ENCODE peak calls at places on chromosome 16, in five cellular contexts. One of them, this sample, is unnamed.
A peak's percentile ranks its signal among the peaks of the same experiment; 100 is the strongest.

GRCh38 chr16:23282508-23282907 is 19.6 kb upstream of the SCNN1B start:
- DNase-seq in GM06990: no peak
- DNase-seq in cardiac septum: no peak
- DNase-seq in activated CD8-positive, alpha-beta memory T cell treated with anti-CD3 and anti-CD28 coated beads for 1 hour: no peak
- DNase-seq in A172: no peak
- DNase-seq in this sample: no peak

GRCh38 chr16:53421248-53421647 is 13.0 kb upstream of the RBL2 start:
- DNase-seq in GM06990: no peak
- DNase-seq in cardiac septum: no peak
- DNase-seq in activated CD8-positive, alpha-beta memory T cell treated with anti-CD3 and anti-CD28 coated beads for 1 hour: no peak
- DNase-seq in A172: no peak
- DNase-seq in this sample: no peak

GRCh38 chr16:25707982-25708583 is 16.3 kb downstream of the HS3ST4 start:
- DNase-seq in GM06990: no peak
- DNase-seq in cardiac septum: no peak
- DNase-seq in activated CD8-positive, alpha-beta memory T cell treated with anti-CD3 and anti-CD28 coated beads for 1 hour: no peak
- DNase-seq in A172: no peak
- DNase-seq in this sample: no peak

GRCh38 chr16:81592353-81592866 is 147.8 kb downstream of the CMIP start:
- DNase-seq in GM06990: no peak
- DNase-seq in cardiac septum: no peak
- DNase-seq in activated CD8-positive, alpha-beta memory T cell treated with anti-CD3 and anti-CD28 coated beads for 1 hour: no peak
- DNase-seq in A172: no peak
- DNase-seq in this sample: no peak

GRCh38 chr16:51022852-51023251 is 128.2 kb downstream of the SALL1 start:
- DNase-seq in GM06990: no peak
- DNase-seq in cardiac septum: no peak
- DNase-seq in activated CD8-positive, alpha-beta memory T cell treated with anti-CD3 and anti-CD28 coated beads for 1 hour: no peak
- DNase-seq in A172: no peak
- DNase-seq in this sample: no peak

GRCh38 chr16:84597518-84598390 is 20.1 kb downstream of the COTL1 start:
- DNase-seq in GM06990: no peak
- DNase-seq in cardiac septum: no peak
- DNase-seq in activated CD8-positive, alpha-beta memory T cell treated with anti-CD3 and anti-CD28 coated beads for 1 hour: no peak
- DNase-seq in A172: no peak
- DNase-seq in this sample: no peak

GRCh38 chr16:87278191-87279093 is 38.8 kb downstream of the C16orf95 start:
- DNase-seq in GM06990: peak; percentile 39
- DNase-seq in cardiac septum: no peak
- DNase-seq in activated CD8-positive, alpha-beta memory T cell treated with anti-CD3 and anti-CD28 coated beads for 1 hour: peak; percentile 11
- DNase-seq in A172: peak; percentile 67
- DNase-seq in this sample: peak; percentile 74

GRCh38 chr16:63877401-63877800 is 1244.5 kb downstream of the CDH11 start:
- DNase-seq in GM06990: no peak
- DNase-seq in cardiac septum: no peak
- DNase-seq in activated CD8-positive, alpha-beta memory T cell treated with anti-CD3 and anti-CD28 coated beads for 1 hour: no peak
- DNase-seq in A172: no peak
- DNase-seq in this sample: no peak

GRCh38 chr16:69311533-69312388 is 611 bp downstream of the VPS4A start:
- DNase-seq in GM06990: no peak
- DNase-seq in cardiac septum: peak; percentile 74
- DNase-seq in activated CD8-positive, alpha-beta memory T cell treated with anti-CD3 and anti-CD28 coated beads for 1 hour: peak; percentile 22
- DNase-seq in A172: peak; percentile 30
- DNase-seq in this sample: peak; percentile 33

GRCh38 chr16:24943471-24943870 is 71.7 kb downstream of the ARHGAP17 start:
- DNase-seq in GM06990: no peak
- DNase-seq in cardiac septum: no peak
- DNase-seq in activated CD8-positive, alpha-beta memory T cell treated with anti-CD3 and anti-CD28 coated beads for 1 hour: no peak
- DNase-seq in A172: no peak
- DNase-seq in this sample: no peak

GRCh38 chr16:23499801-23500200 is 10.5 kb downstream of the GGA2 start:
- DNase-seq in GM06990: no peak
- DNase-seq in cardiac septum: no peak
- DNase-seq in activated CD8-positive, alpha-beta memory T cell treated with anti-CD3 and anti-CD28 coated beads for 1 hour: no peak
- DNase-seq in A172: no peak
- DNase-seq in this sample: no peak

GRCh38 chr16:30354423-30355143 is 525 bp downstream of the CD2BP2 start:
- DNase-seq in GM06990: no peak
- DNase-seq in cardiac septum: no peak
- DNase-seq in activated CD8-positive, alpha-beta memory T cell treated with anti-CD3 and anti-CD28 coated beads for 1 hour: no peak
- DNase-seq in A172: no peak
- DNase-seq in this sample: no peak

GRCh38 chr16:15825750-15826305 is 31.0 kb downstream of the MYH11 start:
- DNase-seq in GM06990: no peak
- DNase-seq in cardiac septum: no peak
- DNase-seq in activated CD8-positive, alpha-beta memory T cell treated with anti-CD3 and anti-CD28 coated beads for 1 hour: no peak
- DNase-seq in A172: no peak
- DNase-seq in this sample: no peak

GRCh38 chr16:59324462-59324861 is 590.3 kb upstream of the GOT2 start:
- DNase-seq in GM06990: no peak
- DNase-seq in cardiac septum: no peak
- DNase-seq in activated CD8-positive, alpha-beta memory T cell treated with anti-CD3 and anti-CD28 coated beads for 1 hour: no peak
- DNase-seq in A172: no peak
- DNase-seq in this sample: no peak

GRCh38 chr16:17396762-17397498 is 73.8 kb downstream of the XYLT1 start:
- DNase-seq in GM06990: no peak
- DNase-seq in cardiac septum: no peak
- DNase-seq in activated CD8-positive, alpha-beta memory T cell treated with anti-CD3 and anti-CD28 coated beads for 1 hour: no peak
- DNase-seq in A172: no peak
- DNase-seq in this sample: no peak

GRCh38 chr16:88870608-88871348 is 4.3 kb upstream of the PABPN1L start:
- DNase-seq in GM06990: no peak
- DNase-seq in cardiac septum: no peak
- DNase-seq in activated CD8-positive, alpha-beta memory T cell treated with anti-CD3 and anti-CD28 coated beads for 1 hour: no peak
- DNase-seq in A172: no peak
- DNase-seq in this sample: no peak

GRCh38 chr16:28503470-28504259 is 3.0 kb downstream of the IL27 start:
- DNase-seq in GM06990: no peak
- DNase-seq in cardiac septum: no peak
- DNase-seq in activated CD8-positive, alpha-beta memory T cell treated with anti-CD3 and anti-CD28 coated beads for 1 hour: no peak
- DNase-seq in A172: peak; percentile 43
- DNase-seq in this sample: peak; percentile 45

GRCh38 chr16:81956213-81956948 is 54.9 kb downstream of the SDR42E1 start:
- DNase-seq in GM06990: no peak
- DNase-seq in cardiac septum: no peak
- DNase-seq in activated CD8-positive, alpha-beta memory T cell treated with anti-CD3 and anti-CD28 coated beads for 1 hour: no peak
- DNase-seq in A172: no peak
- DNase-seq in this sample: no peak

GRCh38 chr16:4847774-4848587 is 700 bp downstream of the UBN1 start:
- DNase-seq in GM06990: no peak
- DNase-seq in cardiac septum: peak; percentile 80
- DNase-seq in activated CD8-positive, alpha-beta memory T cell treated with anti-CD3 and anti-CD28 coated beads for 1 hour: peak; percentile 14
- DNase-seq in A172: peak; percentile 62
- DNase-seq in this sample: peak; percentile 61

GRCh38 chr16:55391760-55392375 is 67.9 kb downstream of the IRX6 start:
- DNase-seq in GM06990: no peak
- DNase-seq in cardiac septum: no peak
- DNase-seq in activated CD8-positive, alpha-beta memory T cell treated with anti-CD3 and anti-CD28 coated beads for 1 hour: no peak
- DNase-seq in A172: no peak
- DNase-seq in this sample: no peak

GRCh38 chr16:20868890-20869289 is 31.3 kb downstream of the DCUN1D3 start:
- DNase-seq in GM06990: no peak
- DNase-seq in cardiac septum: peak; percentile 92
- DNase-seq in activated CD8-positive, alpha-beta memory T cell treated with anti-CD3 and anti-CD28 coated beads for 1 hour: no peak
- DNase-seq in A172: peak; percentile 60
- DNase-seq in this sample: peak; percentile 53